ENCODE peak calls at places on chromosomes 4 and X, in five cellular contexts. P, I, U, D and G are unnamed samples.

GRCh38 chrX:119880552-119881437 is 9.2 kb downstream of the NDUFA1 start:
- DNase-seq in P (peak; percentile 33), D (peak; percentile 19), I (peak; percentile 18), U (peak; percentile 49), G (peak; percentile 60)

GRCh38 chrX:115018040-115018647 is 728 bp upstream of the IL13RA2 start:
- DNase-seq in I (no peak), D (no peak), P (no peak), U (no peak), G (no peak)

GRCh38 chr4:101191302-101192098 is 155.8 kb downstream of the PPP3CA start:
- DNase-seq in U (no peak), D (no peak), I (peak; percentile 26), P (peak; percentile 9), G (peak; percentile 66)

GRCh38 chrX:10010686-10011085 is 43.5 kb downstream of the CLDN34 start:
- DNase-seq in D (no peak), I (no peak), P (peak; percentile 4), U (no peak), G (peak; percentile 18)

GRCh38 chrX:41522071-41522470 is 74.9 kb downstream of the NYX start:
- DNase-seq in P (no peak), I (no peak), U (no peak), D (no peak), G (no peak)

GRCh38 chrX:138775501-138775900 is 64.0 kb upstream of the FGF13 start:
- DNase-seq in D (no peak), P (no peak), U (no peak), I (no peak), G (peak; percentile 30)

GRCh38 chrX:71536285-71536684 is 3.4 kb downstream of the OGT start:
- DNase-seq in D (no peak), U (no peak), I (no peak), P (no peak), G (no peak)

GRCh38 chrX:7062276-7062675 is 85.2 kb upstream of the STS start:
- DNase-seq in I (no peak), P (no peak), U (no peak), D (no peak), G (no peak)

GRCh38 chrX:139930923-139931645 is 1.8 kb downstream of the ATP11C start:
- DNase-seq in U (peak; percentile 42), I (peak; percentile 11), D (peak; percentile 1), P (no peak), G (peak; percentile 60)

GRCh38 chr4:54877006-54877405 is 219.2 kb downstream of the KIT start:
- DNase-seq in D (no peak), I (no peak), U (no peak), P (no peak), G (no peak)

GRCh38 chr4:186500721-186501304 is 54.6 kb downstream of the MTNR1A start:
- DNase-seq in D (no peak), U (no peak), P (no peak), I (no peak), G (peak; percentile 78)

GRCh38 chr4:99563310-99564186 is at the start of gene TRMT10A:
- DNase-seq in P (peak; percentile 90), I (peak; percentile 91), D (peak; percentile 96), U (peak; percentile 99), G (peak; percentile 96)

GRCh38 chrX:134526399-134526798 is 66.4 kb downstream of the HPRT1 start:
- DNase-seq in I (no peak), U (no peak), D (no peak), P (no peak), G (no peak)

GRCh38 chr4:143389543-143390195 is 53.0 kb downstream of the GAB1 start:
- DNase-seq in U (no peak), I (no peak), D (no peak), P (no peak), G (peak; percentile 68)

GRCh38 chrX:13029341-13029740 is 15.1 kb downstream of the FAM9C start:
- DNase-seq in I (no peak), U (peak; percentile 14), D (no peak), P (no peak), G (peak; percentile 74)

GRCh38 chr4:93827272-93827947 is 1.1 kb upstream of the ATOH1 start:
- DNase-seq in P (no peak), U (no peak), I (peak; percentile 18), D (no peak), G (peak; percentile 47)

GRCh38 chr4:74397748-74398426 is 32.9 kb downstream of the EREG start:
- DNase-seq in I (no peak), U (peak; percentile 66), D (no peak), P (no peak), G (no peak)

GRCh38 chr4:164446516-164446915 is 307.4 kb upstream of the SMIM31 start:
- DNase-seq in U (no peak), P (no peak), I (no peak), D (no peak), G (no peak)

GRCh38 chrX:102651968-102652744 is 873 bp downstream of the GPRASP1 start:
- DNase-seq in I (peak; percentile 20), P (peak; percentile 28), D (peak; percentile 47), U (peak; percentile 71), G (no peak)

GRCh38 chr4:110631582-110632505 is 9.0 kb upstream of the PITX2 start:
- DNase-seq in I (peak; percentile 84), D (no peak), U (no peak), P (peak; percentile 1), G (peak; percentile 80)

GRCh38 chrX:129642641-129643040 is 12.1 kb downstream of the APLN start:
- DNase-seq in I (no peak), D (no peak), U (no peak), P (no peak), G (no peak)

GRCh38 chr4:169418846-169419245 is 148.1 kb upstream of the SH3RF1 start:
- DNase-seq in U (no peak), P (no peak), D (no peak), I (no peak), G (no peak)

GRCh38 chr4:92303621-92304027 is at the start of gene GRID2:
- DNase-seq in U (no peak), P (peak; percentile 1), I (peak; percentile 60), D (no peak), G (peak; percentile 88)

GRCh38 chr4:17647176-17647806 is 32.9 kb downstream of the MED28 start:
- DNase-seq in U (no peak), I (no peak), D (no peak), P (no peak), G (no peak)

GRCh38 chr4:139696491-139696890 is 30.9 kb downstream of the MGST2 start:
- DNase-seq in I (no peak), D (no peak), P (no peak), U (no peak), G (no peak)

GRCh38 chrX:75957107-75957610 is 172.1 kb upstream of the MAGEE2 start:
- DNase-seq in U (no peak), I (no peak), P (no peak), D (no peak), G (no peak)

GRCh38 chrX:39755152-39756032 is 342.4 kb downstream of the BCOR start:
- DNase-seq in I (no peak), D (no peak), U (no peak), P (peak; percentile 76), G (peak; percentile 81)

GRCh38 chr4:113003841-113004240 is 45.6 kb upstream of the ANK2 start:
- DNase-seq in I (no peak), P (no peak), D (no peak), U (no peak), G (no peak)

GRCh38 chr4:69859140-69859539 is 805 bp downstream of the SULT1E1 start:
- DNase-seq in P (no peak), D (no peak), U (no peak), I (no peak), G (peak; percentile 50)

GRCh38 chr4:98657531-98658286 is 702 bp downstream of the TSPAN5 start:
- DNase-seq in D (peak; percentile 24), U (peak; percentile 76), P (no peak), I (peak; percentile 39), G (peak; percentile 83)

GRCh38 chr4:153082322-153083301 is 121.6 kb upstream of the TRIM2 start:
- DNase-seq in I (no peak), D (no peak), P (no peak), U (no peak), G (peak; percentile 19)

GRCh38 chr4:156959298-156959702 is 12.3 kb downstream of the PDGFC start:
- DNase-seq in U (no peak), P (no peak), I (no peak), D (no peak), G (peak; percentile 6)

GRCh38 chr4:12884846-12885796 is 599.0 kb downstream of the RAB28 start:
- DNase-seq in I (no peak), D (no peak), U (no peak), P (no peak), G (no peak)

GRCh38 chrX:147376601-147377387 is 534.9 kb upstream of the FMR1 start:
- DNase-seq in U (no peak), P (no peak), I (no peak), D (no peak), G (no peak)